ENCODE peak calls at places on chromosomes 2 and 18, in five cellular contexts. T is body of pancreas, I is adrenal gland, Y is left lung, S is spleen. V is an unnamed sample. For H3K36me3 and H3K4me1, the result is how much of the 10 kb centered on the place peaks cover.

GRCh38 chr2:67626076-67626475 is 228.9 kb downstream of the ETAA1 start:
- DNase-seq in T (no peak), I (no peak), Y (no peak), S (no peak), V (no peak)

GRCh38 chr2:61328707-61329251 is 142.1 kb downstream of the USP34 start:
- DNase-seq in T (no peak), I (no peak), Y (peak), S (no peak), V (no peak)

GRCh38 chr2:218067523-218067922 is 1.5 kb upstream of the RUFY4 start:
- DNase-seq in T (no peak), I (peak), Y (no peak), S (no peak), V (no peak)

GRCh38 chr2:80643598-80643997 is 339.0 kb upstream of the LRRTM1 start:
- DNase-seq in T (no peak), I (no peak), Y (no peak), S (no peak), V (no peak)

GRCh38 chr2:42060718-42061619 is 13.1 kb downstream of the PKDCC start:
- DNase-seq in T (no peak), I (peak), Y (peak), S (peak), V (no peak)

GRCh38 chr2:98881153-98881650 is 54.8 kb downstream of the CRACDL start:
- DNase-seq in T (no peak), I (no peak), Y (no peak), S (no peak), V (no peak)

GRCh38 chr2:46460991-46461715 is 18.2 kb upstream of the TMEM247 start:
- DNase-seq in T (peak), I (peak), Y (peak), S (peak), V (peak)

GRCh38 chr2:39851691-39852110 is 72.6 kb upstream of the THUMPD2 start:
- DNase-seq in T (no peak), I (no peak), Y (no peak), S (no peak), V (no peak)

GRCh38 chr18:48230459-48231113 is 178.6 kb downstream of the ZBTB7C start:
- DNase-seq in T (peak), I (peak), Y (peak), S (peak), V (peak)

GRCh38 chr18:51020536-51020935 is 9.5 kb upstream of the SMAD4 start:
- DNase-seq in T (no peak), I (no peak), Y (no peak), S (no peak), V (no peak)

GRCh38 chr2:45134014-45134413 is 124.8 kb upstream of the SIX2 start:
- DNase-seq in T (no peak), I (no peak), Y (no peak), S (no peak), V (no peak)

GRCh38 chr2:28367667-28368416 is 24.8 kb upstream of the FOSL2 start:
- DNase-seq in T (no peak), I (no peak), Y (no peak), S (peak), V (no peak)

GRCh38 chr2:28366496-28367282 is 26.0 kb upstream of the FOSL2 start:
- DNase-seq in T (no peak), I (peak), Y (no peak), S (peak), V (no peak)

GRCh38 chr2:28365158-28365557 is 27.5 kb upstream of the FOSL2 start:
- DNase-seq in T (no peak), I (no peak), Y (no peak), S (peak), V (no peak)

GRCh38 chr2:28364611-28365010 is 28.0 kb upstream of the FOSL2 start:
- DNase-seq in T (no peak), I (no peak), Y (no peak), S (peak), V (no peak)

GRCh38 chr2:28366149-28366495 is 26.5 kb upstream of the FOSL2 start:
- DNase-seq in T (no peak), I (no peak), Y (no peak), S (peak), V (no peak)
- H3K36me3 ChIP-seq in T (under half), I (under half), Y (under half), S (under half), V (under half)

GRCh38 chr18:59662008-59662701 is 35.1 kb downstream of the CCBE1 start:
- DNase-seq in T (no peak), I (no peak), Y (no peak), S (no peak), V (no peak)
- H3K4me1 ChIP-seq in T (under half), I (under half), Y (under half), S (under half), V (under half)

DNA sequence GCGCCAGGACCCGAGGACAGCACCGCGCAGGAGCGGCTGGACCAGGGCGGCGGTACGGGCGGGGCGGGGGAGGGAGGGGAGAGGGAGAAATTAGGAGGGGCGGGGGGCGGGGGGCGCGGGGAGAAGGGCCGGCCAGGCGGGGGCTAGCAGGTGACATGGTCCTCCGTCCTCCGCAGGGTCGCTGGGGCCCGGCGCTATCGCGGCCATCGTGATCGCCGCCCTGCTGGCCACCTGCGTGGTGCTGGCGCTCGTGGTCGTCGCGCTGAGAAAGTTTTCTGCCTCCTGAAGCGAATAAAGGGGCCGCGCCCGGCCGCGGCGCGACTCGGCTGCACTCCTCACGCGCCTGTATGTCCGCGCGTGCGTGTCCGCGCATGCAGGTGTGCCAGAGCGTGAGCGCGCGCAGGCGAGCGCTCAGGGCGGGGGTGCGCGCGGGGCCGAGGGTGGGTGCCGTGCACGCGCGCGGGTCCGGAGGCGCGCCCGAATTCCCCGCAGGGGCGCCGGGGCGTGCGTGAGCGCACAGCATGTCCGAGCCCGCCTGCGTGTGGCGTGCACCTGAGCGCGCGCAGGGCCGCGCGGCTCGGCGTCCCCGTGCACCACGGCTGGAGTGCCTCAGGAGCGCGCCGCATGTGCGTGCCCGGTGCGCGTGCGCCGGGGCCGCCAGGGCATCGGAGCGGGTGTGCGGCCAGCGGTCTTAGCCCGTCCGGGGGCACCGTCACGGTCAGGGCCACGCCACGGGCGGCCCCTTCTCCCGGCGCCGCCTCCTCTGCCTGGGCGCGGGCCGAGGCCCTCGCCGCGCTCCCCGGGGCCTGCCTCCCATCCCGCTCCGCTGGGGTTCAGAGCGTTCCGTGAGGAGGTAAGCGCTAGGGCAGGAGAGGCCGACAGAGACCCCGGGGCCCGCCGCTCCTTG is 6.3 kb downstream of the SNORC start:
- DNase-seq in T (peak), I (no peak), Y (no peak), S (no peak), V (no peak)
- TF ChIP-seq CTCF in T (peak), I (no peak), Y (no peak), S (no peak), V (no peak)

GRCh38 chr18:31920326-31920725 is 22.6 kb downstream of the TRAPPC8 start:
- DNase-seq in T (no peak), I (no peak), Y (no peak), S (no peak), V (no peak)

DNA sequence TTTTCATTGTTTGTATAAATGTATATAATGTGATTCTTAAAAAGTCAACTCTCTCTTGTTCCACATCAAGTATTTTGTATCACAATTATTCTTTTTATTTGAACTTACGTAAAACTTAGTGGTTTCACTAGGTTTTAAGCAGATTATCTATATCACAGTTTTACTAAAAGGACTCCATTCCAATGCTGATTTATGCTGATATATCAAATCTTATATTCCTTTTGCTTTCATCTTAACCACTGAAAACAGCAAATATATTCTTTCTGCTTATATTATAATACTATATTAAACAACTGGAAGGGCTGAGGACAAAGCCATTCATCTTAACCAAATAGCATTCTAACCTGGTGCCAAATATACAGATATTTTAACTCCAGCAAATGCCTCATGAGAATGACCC is 24.2 kb downstream of the TRAPPC8 start:
- DNase-seq in T (no peak), I (no peak), Y (no peak), S (no peak), V (no peak)
- H3K36me3 ChIP-seq in T (under half), I (under half), Y (under half), S (half or more), V (under half)

GRCh38 chr2:176097820-176098365 is 1.7 kb upstream of the HOXD12 start:
- DNase-seq in T (no peak), I (no peak), Y (no peak), S (no peak), V (no peak)

GRCh38 chr2:176095421-176095820 is 2.9 kb downstream of the HOXD13 start:
- DNase-seq in T (no peak), I (no peak), Y (no peak), S (no peak), V (no peak)

GRCh38 chr2:176096986-176097819 is 2.4 kb upstream of the HOXD12 start:
- DNase-seq in T (peak), I (peak), Y (peak), S (peak), V (peak)

GRCh38 chr2:176094307-176094706 is 1.8 kb downstream of the HOXD13 start:
- DNase-seq in T (no peak), I (no peak), Y (no peak), S (no peak), V (no peak)

DNA sequence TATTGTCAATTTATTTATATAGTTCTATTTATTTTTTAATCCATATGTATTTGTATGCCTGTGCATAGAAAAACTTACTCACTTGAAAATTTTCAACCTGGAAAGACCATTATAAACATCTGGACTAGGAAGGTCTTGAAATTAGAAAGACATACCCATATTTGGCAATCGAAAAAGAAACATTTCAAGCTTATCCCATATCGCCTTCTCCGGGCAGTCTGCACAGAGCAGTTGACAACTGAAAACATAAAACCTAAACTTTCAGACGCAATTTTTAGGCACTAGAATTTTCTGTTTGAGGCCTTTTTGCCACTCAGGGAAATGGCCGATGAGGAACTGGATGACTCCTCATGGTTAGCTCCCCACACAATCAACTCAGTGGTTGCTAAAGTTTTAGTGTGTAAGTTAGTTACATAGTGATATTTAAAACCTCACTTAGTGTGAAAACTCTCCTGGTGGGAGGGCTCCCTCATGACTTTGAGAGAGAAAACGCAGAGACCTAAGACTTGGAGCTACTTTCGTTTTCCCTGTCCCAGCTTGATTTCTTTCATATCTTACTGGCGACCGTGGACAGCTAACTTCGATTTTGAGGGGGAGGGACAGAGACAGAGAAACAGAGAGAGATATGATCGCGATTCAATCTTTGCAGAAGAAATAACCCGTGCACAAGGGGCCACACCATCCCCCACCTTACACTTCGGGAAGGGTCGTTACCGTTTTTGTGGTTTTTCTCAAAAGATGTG is 3.2 kb upstream of the HOXD12 start:
- DNase-seq in T (no peak), I (no peak), Y (no peak), S (no peak), V (peak)
- H3K4me1 ChIP-seq in T (under half), I (under half), Y (under half), S (half or more), V (under half)

GRCh38 chr2:160254363-160254762 is 54.3 kb upstream of the ITGB6 start:
- DNase-seq in T (no peak), I (no peak), Y (no peak), S (no peak), V (no peak)

GRCh38 chr2:160251566-160251965 is 51.5 kb upstream of the ITGB6 start:
- DNase-seq in T (peak), I (peak), Y (no peak), S (no peak), V (no peak)

GRCh38 chr2:160255401-160255800 is 55.3 kb upstream of the ITGB6 start:
- DNase-seq in T (no peak), I (no peak), Y (no peak), S (no peak), V (no peak)

GRCh38 chr2:160253440-160254296 is 53.6 kb upstream of the ITGB6 start:
- DNase-seq in T (peak), I (no peak), Y (no peak), S (no peak), V (no peak)

DNA sequence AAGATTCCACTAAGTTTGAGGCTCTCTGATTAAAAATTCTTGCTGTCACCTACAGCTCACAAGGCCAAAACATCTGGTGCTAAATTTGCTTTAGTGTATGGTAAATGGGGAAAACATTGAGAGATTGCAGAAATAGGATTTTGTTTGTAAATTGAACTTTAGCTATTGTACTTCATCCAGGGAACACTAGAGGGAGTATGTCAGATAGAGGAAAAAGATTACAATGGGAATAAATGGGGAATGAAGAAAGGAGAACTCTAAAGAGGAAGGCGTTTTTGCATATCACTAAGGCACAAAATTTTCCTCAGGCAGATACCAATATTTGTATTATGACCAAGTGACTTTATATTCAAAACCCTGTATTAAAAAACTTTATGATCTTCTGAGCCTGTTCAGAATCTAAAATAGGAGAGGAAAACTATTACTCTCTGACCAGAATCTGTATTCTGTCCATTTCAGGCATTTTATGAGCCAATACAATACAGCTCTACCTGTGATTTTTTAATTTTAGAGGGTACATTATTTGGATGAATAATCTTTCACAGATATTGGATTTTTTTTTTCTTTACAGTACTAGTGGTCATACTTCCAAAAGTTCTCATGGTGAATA is 52.3 kb upstream of the ITGB6 start:
- DNase-seq in T (no peak), I (no peak), Y (no peak), S (no peak), V (no peak)
- TF ChIP-seq CTCF in T (peak), I (peak), Y (peak), S (peak), V (peak)

GRCh38 chr2:54664238-54664786 is 59.1 kb upstream of the EML6 start:
- DNase-seq in T (no peak), I (no peak), Y (no peak), S (no peak), V (no peak)
- H3K36me3 ChIP-seq in T (under half), I (half or more), Y (under half), S (half or more), V (under half)

GRCh38 chr2:1708476-1709334 is 35.6 kb downstream of the PXDN start:
- DNase-seq in T (no peak), I (no peak), Y (no peak), S (no peak), V (no peak)

GRCh38 chr2:1707771-1708351 is 36.5 kb downstream of the PXDN start:
- DNase-seq in T (peak), I (peak), Y (peak), S (no peak), V (no peak)

GRCh38 chr2:1709970-1710560 is 34.2 kb downstream of the PXDN start:
- DNase-seq in T (no peak), I (no peak), Y (no peak), S (no peak), V (no peak)

GRCh38 chr2:1705557-1706076 is 38.7 kb downstream of the PXDN start:
- DNase-seq in T (no peak), I (no peak), Y (no peak), S (no peak), V (no peak)

GRCh38 chr2:1709335-1709605 is 35.0 kb downstream of the PXDN start:
- DNase-seq in T (no peak), I (no peak), Y (no peak), S (no peak), V (no peak)
- H3K4me1 ChIP-seq in T (under half), I (under half), Y (under half), S (under half), V (under half)

GRCh38 chr2:85246348-85246747 is 81.4 kb downstream of the TGOLN2 start:
- DNase-seq in T (no peak), I (no peak), Y (no peak), S (peak), V (no peak)

GRCh38 chr2:85242321-85242720 is 85.5 kb downstream of the TGOLN2 start:
- DNase-seq in T (no peak), I (no peak), Y (no peak), S (peak), V (no peak)

GRCh38 chr2:85245891-85246290 is 81.9 kb downstream of the TGOLN2 start:
- DNase-seq in T (no peak), I (no peak), Y (no peak), S (no peak), V (no peak)

GRCh38 chr2:85244798-85245197 is 83.0 kb downstream of the TGOLN2 start:
- DNase-seq in T (no peak), I (no peak), Y (no peak), S (peak), V (no peak)

GRCh38 chr2:85243101-85244072 is 84.4 kb downstream of the TGOLN2 start:
- DNase-seq in T (peak), I (peak), Y (no peak), S (peak), V (peak)
- TF ChIP-seq CTCF in T (peak), I (peak), Y (peak), S (no peak), V (peak)